ENCODE peak calls at places on chromosomes 7 and 10, in six cellular contexts. H is T1000; W is stimulated activated CD4-positive, alpha-beta T cell treated with anti-CD3 and anti-CD28 coated beads, Interleukin-2, amount 100 ng/mL, for 48 hours; Z is right lobe of liver; G is sigmoid colon; K is KG1. D is an unnamed sample.

GRCh38 chr7:29483219-29484104 is 80.2 kb upstream of the PRR15 start:
- DNase-seq in H (no peak), W (no peak), Z (no peak), G (peak), K (no peak), D (no peak)

GRCh38 chr7:45682836-45683555 is 108.8 kb downstream of the ADCY1 start:
- DNase-seq in H (no peak), W (no peak), Z (no peak), G (no peak), K (no peak), D (no peak)

GRCh38 chr10:86795353-86795752 is 38.9 kb downstream of the BMPR1A start:
- DNase-seq in H (no peak), W (no peak), Z (no peak), G (no peak), K (no peak), D (no peak)

GRCh38 chr7:106418526-106418925 is 133.7 kb upstream of the NAMPT start:
- DNase-seq in H (no peak), W (no peak), Z (no peak), G (no peak), K (no peak), D (no peak)

GRCh38 chr10:88553116-88553752 is 29.9 kb downstream of the RNLS start:
- DNase-seq in H (peak), W (peak), Z (peak), G (peak), K (peak), D (peak)

GRCh38 chr10:93861825-93862224 is 32.0 kb upstream of the SLC35G1 start:
- DNase-seq in H (no peak), W (no peak), Z (no peak), G (no peak), K (no peak), D (no peak)

GRCh38 chr10:127907411-127908105 is 655 bp downstream of the PTPRE start:
- DNase-seq in H (no peak), W (no peak), Z (peak), G (peak), K (no peak), D (peak)

GRCh38 chr10:126895214-126895781 is 9.9 kb upstream of the DOCK1 start:
- DNase-seq in H (no peak), W (no peak), Z (no peak), G (no peak), K (no peak), D (no peak)

GRCh38 chr10:79446451-79447020 is 1.1 kb upstream of the ZCCHC24 start:
- DNase-seq in H (peak), W (no peak), Z (peak), G (peak), K (no peak), D (no peak)

GRCh38 chr7:95687759-95688343 is 84.5 kb upstream of the DYNC1I1 start:
- DNase-seq in H (no peak), W (no peak), Z (no peak), G (no peak), K (no peak), D (no peak)

D was measured in GM04504.